ENCODE peak calls at places on chromosome 22, in seven cellular contexts. U is GM23338; T is CD8-positive, alpha-beta T cell; V is mammary epithelial cell; Q is fibroblast of lung; L is endothelial cell of umbilical vein; H is GM06990. C is an unnamed sample.

GRCh38 chr22:19955241-19956128 is 13.9 kb upstream of the TXNRD2 start:
- DNase-seq in V (no peak), T (no peak), H (no peak), Q (no peak), U (no peak), L (no peak), C (no peak)

GRCh38 chr22:43897751-43898261 is 6.0 kb upstream of the PNPLA5 start:
- DNase-seq in V (peak; percentile 59), U (no peak), L (no peak), Q (peak; percentile 88), T (no peak), H (no peak), C (no peak)

GRCh38 chr22:37709445-37709765 is 12.6 kb downstream of the TRIOBP start:
- DNase-seq in V (no peak), U (no peak), T (no peak), H (no peak), L (no peak), Q (no peak), C (no peak)

GRCh38 chr22:46023558-46023981 is 46.6 kb upstream of the WNT7B start:
- DNase-seq in Q (peak; percentile 98), H (no peak), L (peak; percentile 40), U (no peak), V (no peak), T (no peak), C (no peak)

GRCh38 chr22:17783773-17784480 is 9.7 kb upstream of the BID start:
- DNase-seq in H (no peak), L (no peak), T (no peak), V (no peak), U (no peak), Q (no peak), C (no peak)

GRCh38 chr22:45429921-45430775 is 16.7 kb downstream of the RIBC2 start:
- DNase-seq in Q (no peak), H (no peak), U (no peak), L (no peak), T (no peak), V (no peak), C (no peak)

GRCh38 chr22:27654536-27655445 is 146.8 kb downstream of the MN1 start:
- DNase-seq in T (no peak), Q (no peak), U (peak; percentile 85), L (no peak), V (no peak), H (no peak), C (no peak)

GRCh38 chr22:22825213-22825593 is 62.4 kb upstream of the IGLL5 start:
- DNase-seq in Q (no peak), L (no peak), T (no peak), U (no peak), H (no peak), V (no peak), C (peak; percentile 78)

GRCh38 chr22:24515025-24515338 is 19.9 kb downstream of the UPB1 start:
- DNase-seq in V (no peak), Q (no peak), H (no peak), T (no peak), U (no peak), L (no peak), C (no peak)

GRCh38 chr22:22691716-22692701 is 47.6 kb downstream of the GGTLC2 start:
- DNase-seq in U (peak; percentile 3), Q (no peak), L (no peak), H (no peak), T (no peak), V (no peak), C (no peak)

GRCh38 chr22:36322602-36322915 is 65.2 kb downstream of the MYH9 start:
- DNase-seq in H (no peak), L (no peak), V (no peak), T (no peak), Q (no peak), U (no peak), C (no peak)

GRCh38 chr22:36324414-36324813 is 63.4 kb downstream of the MYH9 start:
- DNase-seq in U (no peak), V (no peak), L (no peak), H (no peak), T (no peak), Q (no peak), C (no peak)

GRCh38 chr22:36323182-36323854 is 64.4 kb downstream of the MYH9 start:
- DNase-seq in Q (peak; percentile 81), T (no peak), V (no peak), H (no peak), U (no peak), L (peak; percentile 77), C (no peak)

GRCh38 chr22:36325163-36326031 is 62.4 kb downstream of the MYH9 start:
- DNase-seq in Q (peak; percentile 99), T (no peak), V (peak; percentile 89), L (peak; percentile 64), H (no peak), U (no peak), C (no peak)

GRCh38 chr22:36323855-36324331 is 63.9 kb downstream of the MYH9 start:
- DNase-seq in T (no peak), H (no peak), V (no peak), Q (peak; percentile 74), U (no peak), L (no peak), C (no peak)
- H3K36me3 ChIP-seq in T (peaks cover 91% of the 10 kb centered on the region), H (peaks cover 72% of the 10 kb centered on the region), V (peaks cover 70% of the 10 kb centered on the region), Q (peaks cover 74% of the 10 kb centered on the region), U (peaks cover 36% of the 10 kb centered on the region), L (peaks cover 69% of the 10 kb centered on the region), C (peaks cover 99% of the 10 kb centered on the region)

DNA sequence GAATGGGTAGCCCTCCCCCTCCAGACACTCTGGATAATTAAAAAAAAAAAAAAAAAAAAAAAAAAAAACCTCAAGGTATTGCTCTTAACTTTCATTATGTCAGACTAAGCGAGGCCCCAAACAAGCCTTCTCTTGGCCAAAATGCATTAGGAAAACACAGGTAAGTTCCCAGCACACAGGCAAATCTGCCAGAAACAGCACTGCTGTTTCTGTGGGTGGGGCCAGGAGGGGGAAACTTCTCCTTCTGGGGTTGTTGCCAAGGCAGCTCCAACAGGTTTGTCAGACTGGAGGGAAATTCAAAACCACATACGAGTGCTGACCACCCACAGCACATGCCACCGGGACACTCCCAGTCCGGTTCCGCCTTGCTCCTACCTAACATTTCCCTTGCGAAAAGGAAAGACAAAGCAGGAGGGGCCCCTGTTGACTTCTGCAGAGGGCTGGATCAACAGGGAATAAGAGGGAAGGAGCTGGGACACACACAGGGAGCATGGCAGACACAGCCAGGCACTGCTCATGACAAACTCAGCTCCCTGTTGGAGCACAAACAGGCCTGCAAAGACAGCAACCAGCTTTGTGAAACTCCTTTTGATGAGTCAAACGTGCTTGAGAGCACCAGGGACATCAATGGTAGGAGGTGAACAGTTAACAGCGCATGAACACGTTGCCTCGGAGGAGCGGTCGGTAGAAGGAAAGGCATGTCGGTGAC is 55.0 kb downstream of the MYH9 start:
- DNase-seq in Q (peak; percentile 91), U (no peak), T (no peak), H (peak; percentile 72), L (peak; percentile 64), V (peak; percentile 96), C (peak; percentile 21)
- H3K36me3 ChIP-seq in Q (peaks cover 48% of the 10 kb centered on the region), U (peaks cover 16% of the 10 kb centered on the region), T (peaks cover 35% of the 10 kb centered on the region), H (peaks cover 31% of the 10 kb centered on the region), L (peaks cover 12% of the 10 kb centered on the region), V (peaks cover 19% of the 10 kb centered on the region), C (peaks cover 90% of the 10 kb centered on the region)

GRCh38 chr22:31822523-31822922 is 68.7 kb downstream of the DEPDC5 start:
- DNase-seq in V (no peak), U (no peak), Q (no peak), H (no peak), L (no peak), T (no peak), C (no peak)
- H3K36me3 ChIP-seq in V (peaks cover 6% of the 10 kb centered on the region), U (peaks cover 22% of the 10 kb centered on the region), Q (peaks cover 9% of the 10 kb centered on the region), H (peaks cover 27% of the 10 kb centered on the region), L (peaks cover 8% of the 10 kb centered on the region), T (peaks cover 50% of the 10 kb centered on the region), C (peaks cover 81% of the 10 kb centered on the region)

GRCh38 chr22:39518124-39518786 is 2.1 kb upstream of the ATF4 start:
- DNase-seq in T (no peak), U (no peak), Q (no peak), H (no peak), L (no peak), V (no peak), C (no peak)
- H3K36me3 ChIP-seq in T (peaks cover 39% of the 10 kb centered on the region), U (peaks cover 52% of the 10 kb centered on the region), Q (peaks cover 25% of the 10 kb centered on the region), H (peaks cover 42% of the 10 kb centered on the region), L (peaks cover 18% of the 10 kb centered on the region), V (peaks cover 44% of the 10 kb centered on the region), C (peaks cover 72% of the 10 kb centered on the region)